ENCODE peak calls at places on chromosomes 6 and 20, in six cellular contexts. S is sigmoid colon; G is T-helper 17 cell; J is astrocyte; W is CD4-positive, CD25-positive, alpha-beta regulatory T cell; M is neural progenitor cell. P is an unnamed sample.

GRCh38 chr6:101614774-101615173 is 221.3 kb downstream of the GRIK2 start:
- DNase-seq in S (no peak), G (no peak), J (peak; percentile 82), W (no peak), M (peak; percentile 54), P (no peak)

GRCh38 chr20:63071541-63072181 is 64.9 kb upstream of the BHLHE23 start:
- DNase-seq in S (peak; percentile 47), G (no peak), J (peak; percentile 41), W (no peak), M (peak; percentile 62), P (no peak)

GRCh38 chr6:149433405-149433804 is 33.3 kb downstream of the SUMO4 start:
- DNase-seq in S (no peak), G (no peak), J (no peak), W (no peak), M (no peak), P (no peak)

GRCh38 chr6:68400396-68400795 is 234.7 kb upstream of the ADGRB3 start:
- DNase-seq in S (no peak), G (no peak), J (no peak), W (no peak), M (no peak), P (no peak)

GRCh38 chr20:11901127-11901526 is 16.6 kb upstream of the BTBD3 start:
- DNase-seq in S (no peak), G (no peak), J (peak; percentile 96), W (no peak), M (peak; percentile 15), P (no peak)

GRCh38 chr6:96704713-96705112 is 132.6 kb downstream of the GPR63 start:
- DNase-seq in S (no peak), G (no peak), J (no peak), W (no peak), M (no peak), P (no peak)

GRCh38 chr6:137820952-137821351 is 46.1 kb upstream of the TNFAIP3 start:
- DNase-seq in S (no peak), G (no peak), J (no peak), W (no peak), M (no peak), P (no peak)

GRCh38 chr6:30752164-30752927 is 8.0 kb upstream of the IER3 start:
- DNase-seq in S (peak; percentile 98), G (no peak), J (peak; percentile 100), W (no peak), M (no peak), P (no peak)

GRCh38 chr6:148999501-148999900 is 252.7 kb downstream of the UST start:
- DNase-seq in S (no peak), G (no peak), J (peak; percentile 39), W (no peak), M (no peak), P (no peak)

GRCh38 chr6:33761922-33762629 is 15.4 kb upstream of the IP6K3 start:
- DNase-seq in S (peak; percentile 88), G (no peak), J (no peak), W (peak; percentile 57), M (peak; percentile 78), P (no peak)

GRCh38 chr20:37849169-37849568 is 53.8 kb upstream of the VSTM2L start:
- DNase-seq in S (no peak), G (no peak), J (no peak), W (no peak), M (no peak), P (no peak)

GRCh38 chr20:60354181-60354580 is 396.0 kb downstream of the CDH26 start:
- DNase-seq in S (no peak), G (no peak), J (no peak), W (no peak), M (no peak), P (no peak)

GRCh38 chr6:18327621-18328548 is 59.3 kb upstream of the RNF144B start:
- DNase-seq in S (peak; percentile 80), G (no peak), J (no peak), W (no peak), M (peak; percentile 18), P (no peak)

GRCh38 chr20:4925842-4926530 is 75.3 kb downstream of the SLC23A2 start:
- DNase-seq in S (peak; percentile 81), G (no peak), J (peak; percentile 87), W (no peak), M (no peak), P (no peak)

GRCh38 chr6:75830959-75831885 is 82.2 kb downstream of the MYO6 start:
- DNase-seq in S (no peak), G (no peak), J (peak; percentile 87), W (peak; percentile 4), M (no peak), P (no peak)

GRCh38 chr6:51349866-51350265 is 531.2 kb downstream of the TFAP2B start:
- DNase-seq in S (no peak), G (no peak), J (no peak), W (no peak), M (peak; percentile 36), P (no peak)

GRCh38 chr6:128600397-128600951 is 80.1 kb upstream of the PTPRK start:
- DNase-seq in S (no peak), G (no peak), J (peak; percentile 96), W (no peak), M (no peak), P (no peak)

GRCh38 chr6:157557541-157557940 is 176.6 kb downstream of the ZDHHC14 start:
- DNase-seq in S (no peak), G (no peak), J (no peak), W (no peak), M (no peak), P (no peak)

GRCh38 chr6:51382838-51383237 is 564.2 kb downstream of the TFAP2B start:
- DNase-seq in S (no peak), G (no peak), J (no peak), W (no peak), M (no peak), P (no peak)

GRCh38 chr6:141195251-141195832 is 937.4 kb upstream of the GJE1 start:
- DNase-seq in S (no peak), G (no peak), J (no peak), W (no peak), M (no peak), P (no peak)

GRCh38 chr6:167508919-167509852 is 184.3 kb downstream of the TTLL2 start:
- DNase-seq in S (peak; percentile 44), G (no peak), J (no peak), W (no peak), M (no peak), P (no peak)

GRCh38 chr6:43076093-43076927 is at the start of gene PTK7:
- DNase-seq in S (no peak), G (no peak), J (no peak), W (peak; percentile 32), M (peak; percentile 96), P (no peak)

GRCh38 chr6:52725133-52725529 is 38.1 kb downstream of the GSTA2 start:
- DNase-seq in S (no peak), G (no peak), J (no peak), W (no peak), M (no peak), P (no peak)

GRCh38 chr6:117481278-117481925 is 1.1 kb upstream of the DCBLD1 start:
- DNase-seq in S (no peak), G (no peak), J (no peak), W (peak; percentile 29), M (peak; percentile 28), P (no peak)

GRCh38 chr6:163398796-163399195 is 15.7 kb upstream of the QKI start:
- DNase-seq in S (peak; percentile 82), G (no peak), J (no peak), W (no peak), M (no peak), P (no peak)

GRCh38 chr6:105318660-105319059 is 84.2 kb downstream of the PREP start:
- DNase-seq in S (no peak), G (no peak), J (peak; percentile 78), W (no peak), M (no peak), P (no peak)

GRCh38 chr6:44505751-44506150 is 118.2 kb downstream of the CDC5L start:
- DNase-seq in S (no peak), G (no peak), J (no peak), W (no peak), M (no peak), P (no peak)

GRCh38 chr20:36312724-36313441 is 6.7 kb downstream of the DLGAP4 start:
- DNase-seq in S (peak; percentile 37), G (no peak), J (no peak), W (no peak), M (no peak), P (no peak)

GRCh38 chr20:40073535-40074111 is 615.4 kb downstream of the MAFB start:
- DNase-seq in S (no peak), G (no peak), J (no peak), W (no peak), M (peak; percentile 2), P (no peak)

DNA sequence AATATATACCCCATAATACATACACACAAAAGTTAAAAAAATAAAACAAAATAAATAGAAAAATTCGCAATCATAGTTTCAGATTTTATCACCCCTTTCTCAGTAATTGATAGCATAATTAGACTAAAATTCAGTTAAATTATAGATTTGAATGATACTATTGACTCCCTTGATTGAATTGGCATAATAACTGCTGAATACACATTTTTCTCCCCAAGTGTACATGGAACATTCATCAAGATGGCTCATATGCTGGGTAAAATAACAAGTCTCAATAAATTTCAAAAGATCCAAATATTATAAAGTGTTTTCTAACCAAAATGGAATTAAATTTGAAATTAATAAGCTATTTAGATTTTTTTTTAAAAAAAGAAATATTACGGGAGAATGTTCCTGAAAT is 616.1 kb downstream of the MAFB start:
- DNase-seq in S (no peak), G (no peak), J (no peak), W (no peak), M (no peak), P (no peak)
- H3K9me3 ChIP-seq in S (peaks cover 10% of the 10 kb centered on the region), G (peaks cover 3% of the 10 kb centered on the region), J (no peaks in the 10 kb centered on the region), W (no peaks in the 10 kb centered on the region), M (no peaks in the 10 kb centered on the region), P (no peaks in the 10 kb centered on the region)

GRCh38 chr20:59008715-59009336 is 1.8 kb upstream of the CTSZ start:
- DNase-seq in S (peak; percentile 51), G (no peak), J (no peak), W (no peak), M (no peak), P (no peak)
- H3K9me3 ChIP-seq in S (no peaks in the 10 kb centered on the region), G (no peaks in the 10 kb centered on the region), J (no peaks in the 10 kb centered on the region), W (no peaks in the 10 kb centered on the region), M (no peaks in the 10 kb centered on the region), P (no peaks in the 10 kb centered on the region)

GRCh38 chr20:29690274-29690673 is 1567.2 kb upstream of the DEFB115 start:
- DNase-seq in S (peak; percentile 46), G (no peak), J (no peak), W (no peak), M (no peak), P (no peak)
- H3K9me3 ChIP-seq in S (no peaks in the 10 kb centered on the region), G (no peaks in the 10 kb centered on the region), J (no peaks in the 10 kb centered on the region), W (peaks cover 6% of the 10 kb centered on the region), M (no peaks in the 10 kb centered on the region), P (no peaks in the 10 kb centered on the region)

GRCh38 chr6:134873500-134874388 is 76.2 kb downstream of the ALDH8A1 start:
- DNase-seq in S (no peak), G (no peak), J (no peak), W (peak; percentile 64), M (no peak), P (peak; percentile 11)

GRCh38 chr6:134870677-134871498 is 79.0 kb downstream of the ALDH8A1 start:
- DNase-seq in S (no peak), G (no peak), J (peak; percentile 47), W (peak; percentile 40), M (no peak), P (no peak)

GRCh38 chr6:134878136-134878535 is 71.8 kb downstream of the ALDH8A1 start:
- DNase-seq in S (no peak), G (no peak), J (no peak), W (no peak), M (no peak), P (no peak)

GRCh38 chr6:134880487-134881190 is 69.3 kb downstream of the ALDH8A1 start:
- DNase-seq in S (no peak), G (no peak), J (no peak), W (no peak), M (no peak), P (no peak)

GRCh38 chr6:134875367-134875766 is 74.5 kb downstream of the ALDH8A1 start:
- DNase-seq in S (no peak), G (no peak), J (peak; percentile 84), W (peak; percentile 28), M (no peak), P (no peak)
- H3K9me3 ChIP-seq in S (no peaks in the 10 kb centered on the region), G (no peaks in the 10 kb centered on the region), J (no peaks in the 10 kb centered on the region), W (peaks cover 11% of the 10 kb centered on the region), M (no peaks in the 10 kb centered on the region), P (no peaks in the 10 kb centered on the region)